ENCODE peak calls at places on chromosomes 3 and 15, in seven cellular contexts. N is BE2C, Y is Daoy, U is head of caudate nucleus, A is midbrain, L is kidney tubule cell, W is Peyer's patch. V is an unnamed sample.

GRCh38 chr3:143951351-143951971 is 20.2 kb upstream of the DIPK2A start:
- DNase-seq in U (no peak), L (peak), W (peak), A (peak), N (peak), Y (no peak), V (peak)

GRCh38 chr15:92839696-92840095 is 60.4 kb upstream of the CHD2 start:
- DNase-seq in W (peak), A (no peak), Y (no peak), N (no peak), U (no peak), L (no peak), V (no peak)

GRCh38 chr3:192745150-192745549 is 17.8 kb upstream of the FGF12 start:
- DNase-seq in L (no peak), A (no peak), Y (no peak), W (no peak), N (no peak), U (no peak), V (no peak)

GRCh38 chr3:130699765-130700164 is 46.9 kb downstream of the PIK3R4 start:
- DNase-seq in U (no peak), W (no peak), L (peak), A (no peak), Y (peak), N (peak), V (no peak)

GRCh38 chr3:71503525-71504249 is 79.8 kb downstream of the FOXP1 start:
- DNase-seq in Y (peak), U (no peak), W (no peak), L (peak), A (no peak), N (no peak), V (no peak)

GRCh38 chr3:78957456-78957855 is 810.3 kb downstream of the ROBO1 start:
- DNase-seq in U (no peak), A (no peak), W (no peak), L (no peak), N (no peak), Y (no peak), V (no peak)

GRCh38 chr3:38640661-38641441 is 8.6 kb downstream of the SCN5A start:
- DNase-seq in W (peak), A (no peak), Y (no peak), L (no peak), U (peak), N (no peak), V (no peak)

GRCh38 chr15:69587731-69588130 is 135.1 kb downstream of the RPLP1 start:
- DNase-seq in L (no peak), Y (no peak), W (no peak), A (no peak), N (no peak), U (no peak), V (no peak)

GRCh38 chr3:51075221-51075775 is 309.8 kb upstream of the MANF start:
- DNase-seq in W (no peak), Y (no peak), L (no peak), U (no peak), A (no peak), N (no peak), V (no peak)

V was measured in SK-N-SH.